ENCODE peak calls at places on chromosome 10, in nine cellular contexts. Y is ovary; L is CD8-positive, alpha-beta T cell; W is GM13977; I is cardiac muscle cell; P is nephron progenitor cell; B is PC-9; E is tibial artery; H is astrocyte of the spinal cord. S is an unnamed sample.

GRCh38 chr10:34406463-34407138 is 408.5 kb downstream of the PARD3 start:
- DNase-seq in Y (no peak), L (no peak), W (no peak), I (no peak), P (no peak), B (no peak), E (no peak), H (no peak), S (no peak)

GRCh38 chr10:3578682-3579081 is 206.3 kb downstream of the KLF6 start:
- DNase-seq in Y (no peak), L (no peak), W (no peak), I (no peak), P (no peak), B (no peak), E (no peak), H (no peak), S (no peak)

GRCh38 chr10:55628260-55628701 is 732.8 kb downstream of the ZWINT start:
- DNase-seq in Y (no peak), L (no peak), W (no peak), I (peak), P (peak), B (no peak), E (no peak), H (peak), S (peak)

GRCh38 chr10:665579-666091 is 23.8 kb downstream of the DIP2C start:
- DNase-seq in Y (no peak), L (no peak), W (no peak), I (no peak), P (no peak), B (no peak), E (peak), H (no peak), S (peak)

GRCh38 chr10:99595236-99595635 is 25.0 kb downstream of the SLC25A28 start:
- DNase-seq in Y (no peak), L (no peak), W (no peak), I (no peak), P (no peak), B (no peak), E (no peak), H (no peak), S (no peak)

GRCh38 chr10:90344226-90344625 is 513.6 kb downstream of the HTR7 start:
- DNase-seq in Y (no peak), L (no peak), W (no peak), I (no peak), P (no peak), B (no peak), E (no peak), H (no peak), S (no peak)

GRCh38 chr10:132388901-132389630 is 7.9 kb upstream of the PWWP2B start:
- DNase-seq in Y (peak), L (no peak), W (no peak), I (no peak), P (peak), B (no peak), E (peak), H (no peak), S (no peak)

GRCh38 chr10:61635946-61636345 is 26.8 kb upstream of the CABCOCO1 start:
- DNase-seq in Y (no peak), L (no peak), W (no peak), I (no peak), P (no peak), B (no peak), E (no peak), H (peak), S (no peak)

GRCh38 chr10:69481280-69481679 is 30.0 kb downstream of the TSPAN15 start:
- DNase-seq in Y (no peak), L (no peak), W (no peak), I (no peak), P (no peak), B (no peak), E (no peak), H (no peak), S (no peak)

GRCh38 chr10:99784025-99784730 is 1.7 kb downstream of the ABCC2 start:
- DNase-seq in Y (no peak), L (no peak), W (no peak), I (no peak), P (no peak), B (peak), E (no peak), H (peak), S (no peak)

GRCh38 chr10:69503896-69504265 is 52.6 kb downstream of the TSPAN15 start:
- DNase-seq in Y (no peak), L (no peak), W (no peak), I (no peak), P (no peak), B (no peak), E (peak), H (no peak), S (no peak)

GRCh38 chr10:130739016-130739756 is 572.3 kb downstream of the TCERG1L start:
- DNase-seq in Y (no peak), L (no peak), W (no peak), I (no peak), P (no peak), B (no peak), E (peak), H (no peak), S (peak)

GRCh38 chr10:85168287-85168686 is 839.9 kb downstream of the CCSER2 start:
- DNase-seq in Y (no peak), L (no peak), W (no peak), I (no peak), P (no peak), B (no peak), E (no peak), H (no peak), S (no peak)

GRCh38 chr10:28242560-28243204 is 60.2 kb downstream of the MPP7 start:
- DNase-seq in Y (no peak), L (no peak), W (no peak), I (no peak), P (no peak), B (no peak), E (no peak), H (no peak), S (no peak)

GRCh38 chr10:128026620-128027281 is 99.5 kb downstream of the MKI67 start:
- DNase-seq in Y (no peak), L (no peak), W (no peak), I (no peak), P (no peak), B (no peak), E (no peak), H (no peak), S (no peak)

GRCh38 chr10:76333801-76334200 is 902.4 kb downstream of the LRMDA start:
- DNase-seq in Y (no peak), L (no peak), W (no peak), I (no peak), P (no peak), B (no peak), E (no peak), H (no peak), S (no peak)

GRCh38 chr10:53440641-53441040 is 668.1 kb upstream of the MBL2 start:
- DNase-seq in Y (no peak), L (no peak), W (no peak), I (no peak), P (no peak), B (no peak), E (no peak), H (no peak), S (no peak)

GRCh38 chr10:86264481-86265231 is 101.9 kb downstream of the GRID1 start:
- DNase-seq in Y (no peak), L (no peak), W (no peak), I (no peak), P (no peak), B (no peak), E (peak), H (no peak), S (peak)

GRCh38 chr10:52755297-52756062 is 17.1 kb downstream of the MBL2 start:
- DNase-seq in Y (no peak), L (no peak), W (no peak), I (no peak), P (no peak), B (no peak), E (no peak), H (peak), S (no peak)

GRCh38 chr10:60606343-60607080 is 171.8 kb upstream of the CDK1 start:
- DNase-seq in Y (no peak), L (no peak), W (no peak), I (peak), P (no peak), B (no peak), E (no peak), H (peak), S (no peak)

GRCh38 chr10:77817541-77817940 is 109.0 kb downstream of the DLG5 start:
- DNase-seq in Y (no peak), L (no peak), W (no peak), I (no peak), P (no peak), B (no peak), E (no peak), H (no peak), S (no peak)

GRCh38 chr10:77820349-77820748 is 106.2 kb downstream of the DLG5 start:
- DNase-seq in Y (no peak), L (no peak), W (no peak), I (no peak), P (no peak), B (no peak), E (no peak), H (no peak), S (no peak)

GRCh38 chr10:77819210-77820140 is 107.1 kb downstream of the DLG5 start:
- DNase-seq in Y (no peak), L (no peak), W (no peak), I (no peak), P (no peak), B (no peak), E (no peak), H (no peak), S (no peak)

GRCh38 chr10:77816311-77816710 is 110.2 kb downstream of the DLG5 start:
- DNase-seq in Y (no peak), L (no peak), W (no peak), I (no peak), P (no peak), B (no peak), E (no peak), H (no peak), S (no peak)

GRCh38 chr10:77818378-77818777 is 108.2 kb downstream of the DLG5 start:
- DNase-seq in Y (no peak), L (no peak), W (no peak), I (no peak), P (no peak), B (no peak), E (no peak), H (no peak), S (no peak)
- TF ChIP-seq CTCF in Y (no peak), L (no peak), W (no peak), I (no peak), P (no peak), B (no peak), E (no peak), H (no peak), S (no peak)

GRCh38 chr10:97117372-97117771 is 68.4 kb downstream of the SLIT1 start:
- DNase-seq in Y (no peak), L (no peak), W (no peak), I (no peak), P (no peak), B (peak), E (no peak), H (no peak), S (no peak)
- TF ChIP-seq CTCF in Y (no peak), L (no peak), W (peak), I (peak), P (no peak), B (peak), E (no peak), H (peak), S (peak)

GRCh38 chr10:71968553-71969474 is 4.6 kb downstream of the CHST3 start:
- DNase-seq in Y (no peak), L (no peak), W (no peak), I (no peak), P (no peak), B (peak), E (no peak), H (no peak), S (no peak)

GRCh38 chr10:71969929-71970328 is 5.7 kb downstream of the CHST3 start:
- DNase-seq in Y (no peak), L (no peak), W (no peak), I (no peak), P (no peak), B (no peak), E (peak), H (no peak), S (no peak)

GRCh38 chr10:71970869-71971268 is 6.7 kb downstream of the CHST3 start:
- DNase-seq in Y (no peak), L (no peak), W (no peak), I (no peak), P (no peak), B (no peak), E (no peak), H (peak), S (no peak)

GRCh38 chr10:71971311-71971731 is 7.1 kb downstream of the CHST3 start:
- DNase-seq in Y (no peak), L (no peak), W (no peak), I (no peak), P (no peak), B (no peak), E (no peak), H (no peak), S (no peak)

GRCh38 chr10:71970331-71970730 is 6.1 kb downstream of the CHST3 start:
- DNase-seq in Y (no peak), L (no peak), W (no peak), I (peak), P (peak), B (peak), E (no peak), H (peak), S (no peak)
- TF ChIP-seq CTCF in Y (no peak), L (no peak), W (peak), I (peak), P (no peak), B (no peak), E (peak), H (peak), S (peak)

GRCh38 chr10:24396396-24396795 is 187.5 kb downstream of the KIAA1217 start:
- DNase-seq in Y (no peak), L (no peak), W (no peak), I (no peak), P (no peak), B (no peak), E (no peak), H (no peak), S (no peak)
- TF ChIP-seq CTCF in Y (no peak), L (no peak), W (peak), I (peak), P (no peak), B (no peak), E (no peak), H (peak), S (no peak)

DNA sequence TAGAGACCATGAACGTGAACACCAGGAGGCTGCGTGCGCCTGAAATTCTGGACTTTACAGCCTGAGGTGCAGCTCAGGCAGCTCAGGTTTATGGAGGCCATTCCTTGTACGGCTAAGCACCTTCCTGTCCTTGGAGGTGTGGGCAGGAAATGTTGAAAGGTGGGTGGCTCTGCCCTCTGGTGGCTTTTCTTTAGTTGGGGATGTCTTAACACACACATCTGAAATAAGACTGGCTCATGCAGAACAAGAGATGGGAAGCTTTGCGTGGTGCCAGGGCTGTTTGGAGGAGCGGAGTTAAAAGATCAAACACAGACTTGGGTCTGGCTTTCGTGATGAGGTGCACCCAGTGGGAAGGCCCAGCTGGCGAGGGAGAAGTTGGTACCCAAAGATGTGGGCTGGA is 64.1 kb downstream of the DOCK1 start:
- DNase-seq in Y (no peak), L (no peak), W (no peak), I (no peak), P (no peak), B (no peak), E (no peak), H (no peak), S (no peak)
- TF ChIP-seq CTCF in Y (no peak), L (no peak), W (no peak), I (peak), P (peak), B (peak), E (no peak), H (peak), S (peak)

GRCh38 chr10:113028393-113029054 is 78.5 kb downstream of the TCF7L2 start:
- DNase-seq in Y (no peak), L (no peak), W (no peak), I (no peak), P (no peak), B (no peak), E (no peak), H (no peak), S (no peak)

GRCh38 chr10:113027230-113027573 is 77.2 kb downstream of the TCF7L2 start:
- DNase-seq in Y (no peak), L (no peak), W (no peak), I (no peak), P (no peak), B (no peak), E (no peak), H (no peak), S (no peak)

GRCh38 chr10:113029055-113029440 is 79.0 kb downstream of the TCF7L2 start:
- DNase-seq in Y (no peak), L (no peak), W (no peak), I (no peak), P (no peak), B (no peak), E (no peak), H (peak), S (no peak)

GRCh38 chr10:113026679-113027078 is 76.6 kb downstream of the TCF7L2 start:
- DNase-seq in Y (no peak), L (no peak), W (no peak), I (no peak), P (no peak), B (no peak), E (no peak), H (peak), S (no peak)

GRCh38 chr10:113027574-113028392 is 77.7 kb downstream of the TCF7L2 start:
- DNase-seq in Y (no peak), L (no peak), W (no peak), I (no peak), P (peak), B (no peak), E (no peak), H (peak), S (no peak)
- TF ChIP-seq CTCF in Y (no peak), L (no peak), W (no peak), I (no peak), P (no peak), B (no peak), E (no peak), H (no peak), S (no peak)

DNA sequence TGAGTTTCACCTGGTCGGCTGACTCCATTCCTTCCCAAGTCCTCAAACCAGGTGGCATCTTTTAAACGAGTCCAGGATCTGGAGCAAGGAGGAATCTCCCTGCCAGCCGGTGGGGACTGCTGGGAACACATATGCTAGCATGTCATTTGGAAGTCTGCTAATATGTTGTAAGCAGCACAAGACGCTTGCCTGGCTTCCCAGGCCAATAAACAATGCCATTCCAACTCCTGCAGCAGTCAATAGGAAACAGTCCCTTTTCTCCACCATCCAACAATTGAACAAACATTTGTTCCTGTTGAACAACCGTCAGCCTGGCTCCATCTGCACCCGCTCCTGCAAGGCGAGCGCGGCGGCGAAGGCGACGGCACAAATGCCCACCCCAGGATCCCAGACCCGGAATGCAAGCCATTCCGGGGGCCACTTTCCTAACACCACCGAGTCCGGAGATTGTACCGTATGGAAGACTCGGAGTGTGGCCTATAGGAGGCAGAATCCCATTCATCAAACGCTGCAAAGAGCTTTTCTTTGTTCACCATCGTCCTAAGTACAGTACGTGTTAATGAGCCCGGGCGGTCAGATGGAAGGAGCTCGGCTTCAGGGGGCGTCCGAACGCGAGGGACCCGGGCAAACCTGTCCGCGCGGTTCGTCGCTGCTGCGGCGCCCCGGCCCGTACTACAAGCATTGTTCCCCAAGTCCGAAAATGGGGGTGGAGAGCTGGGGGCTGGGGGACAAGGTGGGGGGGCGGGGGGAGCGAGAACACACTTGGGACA is 1.6 kb downstream of the FAM53B start:
- DNase-seq in Y (no peak), L (no peak), W (no peak), I (peak), P (peak), B (no peak), E (no peak), H (no peak), S (peak)
- TF ChIP-seq CTCF in Y (no peak), L (no peak), W (peak), I (peak), P (no peak), B (no peak), E (no peak), H (peak), S (peak)

GRCh38 chr10:15209827-15210509 is 41.5 kb upstream of the NMT2 start:
- DNase-seq in Y (peak), L (peak), W (peak), I (peak), P (peak), B (peak), E (peak), H (peak), S (peak)
- TF ChIP-seq CTCF in Y (peak), L (peak), W (peak), I (peak), P (peak), B (peak), E (peak), H (peak), S (peak)

S was measured in type B pancreatic cell.